ENCODE peak calls at places on chromosomes 2 and 18, in six cellular contexts. L, R, V, C, F and Q are unnamed samples.

GRCh38 chr2:85091838-85092237 is 41.4 kb upstream of the TCF7L1 start:
- DNase-seq in F (no peak), L (peak), C (no peak), R (no peak), V (no peak), Q (no peak)

GRCh38 chr2:174495365-174496012 is 8.7 kb upstream of the GPR155 start:
- DNase-seq in L (peak), V (no peak), R (no peak), F (peak), C (no peak), Q (no peak)

GRCh38 chr2:48098539-48098938 is 192.2 kb upstream of the FBXO11 start:
- DNase-seq in R (no peak), F (no peak), V (no peak), L (no peak), C (no peak), Q (no peak)

GRCh38 chr2:226159875-226160479 is 639.6 kb downstream of the IRS1 start:
- DNase-seq in V (no peak), F (no peak), L (peak), C (no peak), R (no peak), Q (no peak)

GRCh38 chr18:6103758-6104157 is 208.4 kb upstream of the TMEM200C start:
- DNase-seq in R (no peak), C (no peak), V (no peak), L (no peak), F (no peak), Q (no peak)

GRCh38 chr2:106833248-106833647 is 52.7 kb downstream of the ST6GAL2 start:
- DNase-seq in V (no peak), F (no peak), R (no peak), L (no peak), C (no peak), Q (no peak)

GRCh38 chr2:105394951-105395611 is 3.8 kb downstream of the FHL2 start:
- DNase-seq in R (peak), L (no peak), C (no peak), V (no peak), F (no peak), Q (no peak)

GRCh38 chr18:35923939-35924338 is 48.5 kb upstream of the RMP24 start:
- DNase-seq in R (no peak), C (no peak), F (no peak), L (no peak), V (no peak), Q (no peak)

GRCh38 chr2:19033240-19033639 is 325.2 kb downstream of the OSR1 start:
- DNase-seq in F (no peak), R (peak), V (no peak), L (no peak), C (no peak), Q (no peak)

GRCh38 chr18:70319185-70319584 is 30.3 kb downstream of the SOCS6 start:
- DNase-seq in F (no peak), L (no peak), R (no peak), C (no peak), V (no peak), Q (no peak)

GRCh38 chr2:1079873-1080799 is 129.5 kb downstream of the SNTG2 start:
- DNase-seq in F (no peak), R (no peak), C (no peak), L (no peak), V (no peak), Q (no peak)

GRCh38 chr2:240461471-240462072 is 26.1 kb downstream of the GPC1 start:
- DNase-seq in C (no peak), R (no peak), F (no peak), L (no peak), V (no peak), Q (no peak)

GRCh38 chr18:74806700-74807416 is 209.2 kb downstream of the ZNF407 start:
- DNase-seq in F (no peak), V (no peak), C (peak), R (peak), L (peak), Q (peak)

GRCh38 chr2:150872919-150873772 is 385.7 kb upstream of the RND3 start:
- DNase-seq in F (peak), C (peak), L (no peak), R (no peak), V (no peak), Q (no peak)

GRCh38 chr18:13613591-13614317 is 112.6 kb downstream of the FAM210A start:
- DNase-seq in R (no peak), C (no peak), V (no peak), L (no peak), F (no peak), Q (no peak)

GRCh38 chr2:191382801-191383200 is 137.6 kb downstream of the MYO1B start:
- DNase-seq in F (no peak), L (peak), R (peak), V (peak), C (peak), Q (no peak)

GRCh38 chr2:232483296-232483922 is 4.2 kb downstream of the ECEL1 start:
- DNase-seq in F (peak), R (no peak), C (no peak), V (no peak), L (no peak), Q (no peak)

GRCh38 chr18:24396082-24396623 is 1.5 kb downstream of the OSBPL1A start:
- DNase-seq in R (no peak), L (no peak), V (no peak), F (no peak), C (peak), Q (no peak)

GRCh38 chr18:43875496-43875895 is 598.2 kb upstream of the SYT4 start:
- DNase-seq in F (no peak), V (no peak), L (no peak), C (peak), R (no peak), Q (no peak)

GRCh38 chr2:46065152-46065551 is 232.1 kb upstream of the EPAS1 start:
- DNase-seq in V (no peak), F (no peak), R (no peak), L (no peak), C (no peak), Q (no peak)

GRCh38 chr2:46066591-46066990 is 230.6 kb upstream of the EPAS1 start:
- DNase-seq in C (no peak), V (no peak), L (no peak), R (peak), F (peak), Q (no peak)

GRCh38 chr2:46066116-46066515 is 231.1 kb upstream of the EPAS1 start:
- DNase-seq in F (peak), V (no peak), R (no peak), C (no peak), L (no peak), Q (no peak)

GRCh38 chr2:46064396-46064795 is 232.8 kb upstream of the EPAS1 start:
- DNase-seq in V (no peak), R (no peak), F (no peak), L (no peak), C (no peak), Q (no peak)

GRCh38 chr2:46062637-46063412 is 234.4 kb upstream of the EPAS1 start:
- DNase-seq in R (peak), L (peak), C (peak), V (peak), F (peak), Q (peak)
- TF ChIP-seq CTCF in R (peak), L (peak), C (peak), V (peak), F (peak), Q (peak)

GRCh38 chr2:11831415-11831814 is 85.0 kb downstream of the LPIN1 start:
- DNase-seq in L (no peak), C (no peak), R (no peak), F (no peak), V (no peak), Q (no peak)

GRCh38 chr2:11832531-11832930 is 86.1 kb downstream of the LPIN1 start:
- DNase-seq in L (no peak), F (no peak), R (no peak), V (no peak), C (no peak), Q (no peak)

GRCh38 chr2:11829324-11829946 is 83.0 kb downstream of the LPIN1 start:
- DNase-seq in R (peak), V (peak), F (peak), L (peak), C (peak), Q (peak)

GRCh38 chr2:11829947-11830707 is 83.7 kb downstream of the LPIN1 start:
- DNase-seq in L (peak), C (peak), F (peak), R (peak), V (peak), Q (peak)

GRCh38 chr2:11830708-11831301 is 84.4 kb downstream of the LPIN1 start:
- DNase-seq in C (no peak), V (no peak), F (no peak), R (no peak), L (no peak), Q (no peak)
- H3K4me3 ChIP-seq in C (peak), V (no peak), F (no peak), R (peak), L (peak), Q (no peak)

DNA sequence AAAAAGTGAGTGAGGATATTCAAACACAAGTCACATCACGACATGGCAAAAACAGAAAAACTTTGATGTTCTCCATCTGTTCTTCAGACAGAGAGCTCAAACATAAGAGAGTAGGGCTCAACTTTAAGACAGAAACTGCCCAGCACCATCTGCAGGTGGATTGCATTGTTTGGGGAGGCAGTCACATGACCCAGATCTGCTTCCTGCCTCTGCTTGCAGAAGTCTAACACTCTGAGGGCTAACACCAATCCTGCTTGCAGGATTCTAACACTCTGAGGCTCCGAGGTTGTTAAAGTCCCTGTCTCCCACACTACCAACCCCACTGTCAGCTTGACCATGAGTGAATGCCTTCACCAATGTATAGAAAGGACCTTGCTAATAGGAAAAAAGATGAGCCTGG is 176.8 kb upstream of the CREB1 start:
- DNase-seq in L (no peak), V (no peak), C (peak), F (no peak), R (no peak), Q (no peak)
- TF ChIP-seq CTCF in L (peak), V (no peak), C (peak), F (peak), R (no peak), Q (no peak)

GRCh38 chr2:218446547-218446946 is 27.6 kb downstream of the VIL1 start:
- DNase-seq in F (no peak), L (no peak), C (no peak), V (no peak), R (no peak), Q (no peak)

GRCh38 chr2:218452079-218452478 is 33.2 kb downstream of the VIL1 start:
- DNase-seq in C (no peak), V (no peak), F (no peak), L (no peak), R (no peak), Q (no peak)

GRCh38 chr2:218445602-218446001 is 26.7 kb downstream of the VIL1 start:
- DNase-seq in L (peak), F (no peak), V (no peak), C (no peak), R (no peak), Q (no peak)

GRCh38 chr2:218447072-218447471 is 28.1 kb downstream of the VIL1 start:
- DNase-seq in R (no peak), L (no peak), C (no peak), F (no peak), V (no peak), Q (no peak)

GRCh38 chr2:218448934-218449333 is 30.0 kb downstream of the VIL1 start:
- DNase-seq in R (no peak), L (peak), C (peak), F (no peak), V (no peak), Q (no peak)
- H3K4me3 ChIP-seq in R (no peak), L (no peak), C (no peak), F (no peak), V (no peak), Q (no peak)

DNA sequence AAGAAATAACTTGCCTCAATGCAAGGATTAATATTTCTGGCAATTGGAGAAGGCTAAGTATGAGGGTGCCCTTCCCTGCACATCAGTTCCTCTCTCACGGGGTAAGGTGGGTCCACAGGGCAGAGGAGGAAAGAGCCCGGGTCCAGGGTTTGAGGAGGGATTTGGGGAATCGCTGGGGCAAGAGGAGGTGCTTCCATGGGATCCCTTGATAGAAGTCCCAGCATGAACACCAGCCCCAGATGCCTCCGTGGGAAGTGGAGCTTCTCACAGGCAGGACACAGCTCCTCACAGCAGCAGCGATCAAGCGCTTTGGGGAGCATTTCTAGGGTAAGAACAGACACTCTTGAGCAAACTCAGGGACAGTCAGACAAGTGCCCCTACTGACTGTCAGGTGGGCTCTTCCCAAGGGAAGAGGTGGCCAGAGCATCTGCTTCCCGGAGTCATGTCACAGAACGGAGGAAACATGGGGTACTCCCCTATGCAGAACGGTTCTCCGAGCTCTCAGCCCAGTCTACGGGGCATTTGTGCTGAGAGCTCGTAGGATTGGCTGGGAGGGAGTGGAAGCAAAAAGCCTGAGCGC is 218.9 kb upstream of the ARL4C start:
- DNase-seq in V (no peak), L (no peak), C (no peak), F (no peak), R (no peak), Q (no peak)
- TF ChIP-seq CTCF in V (no peak), L (no peak), C (no peak), F (no peak), R (no peak), Q (no peak)

GRCh38 chr18:63676526-63676925 is 14.8 kb upstream of the SERPINB3 start:
- DNase-seq in F (peak), C (no peak), V (peak), L (peak), R (no peak), Q (no peak)
- H3K4me3 ChIP-seq in F (no peak), C (no peak), V (no peak), L (no peak), R (no peak), Q (no peak)

GRCh38 chr2:74675090-74675489 is 21.0 kb downstream of the SEMA4F start:
- DNase-seq in F (peak), R (no peak), C (no peak), V (no peak), L (no peak), Q (no peak)
- TF ChIP-seq CTCF in F (peak), R (peak), C (peak), V (no peak), L (peak), Q (no peak)